ENCODE peak calls at places on chromosomes 12 and 14, in eight cellular contexts. X, O, Z, M, P, D, J and Y are unnamed samples.

GRCh38 chr14:30868736-30869135 is 5.6 kb upstream of the COCH start:
- DNase-seq in P (no peak), D (no peak), Z (no peak), M (no peak), J (no peak), O (no peak), X (no peak), Y (no peak)

GRCh38 chr12:108623577-108623976 is 10.1 kb downstream of the SELPLG start:
- DNase-seq in D (no peak), P (no peak), J (no peak), O (no peak), Z (no peak), X (no peak), M (no peak), Y (no peak)

GRCh38 chr12:60035835-60036234 is 440.0 kb downstream of the SLC16A7 start:
- DNase-seq in Z (no peak), X (no peak), O (peak; percentile 5), M (no peak), D (no peak), P (no peak), J (no peak), Y (no peak)

GRCh38 chr14:37116933-37117844 is 55.2 kb downstream of the SLC25A21 start:
- DNase-seq in P (no peak), X (no peak), O (peak; percentile 36), Z (no peak), J (no peak), D (no peak), M (no peak), Y (no peak)

GRCh38 chr14:65472189-65472588 is 59.7 kb downstream of the FUT8 start:
- DNase-seq in Z (no peak), X (no peak), J (no peak), O (no peak), D (no peak), M (no peak), P (no peak), Y (no peak)

GRCh38 chr12:47860279-47860841 is 40.7 kb upstream of the HDAC7 start:
- DNase-seq in X (no peak), O (no peak), J (no peak), Z (no peak), D (no peak), M (peak; percentile 66), P (no peak), Y (no peak)

GRCh38 chr14:105877645-105878044 is 351.3 kb downstream of the TMEM121 start:
- DNase-seq in D (no peak), O (no peak), J (no peak), M (no peak), P (no peak), Z (no peak), X (no peak), Y (no peak)

GRCh38 chr12:46103691-46104090 is 113.3 kb upstream of the SCAF11 start:
- DNase-seq in D (no peak), P (no peak), Z (no peak), O (no peak), M (no peak), J (no peak), X (no peak), Y (no peak)

GRCh38 chr12:38691164-38691563 is 214.2 kb downstream of the CPNE8 start:
- DNase-seq in M (no peak), D (no peak), Z (no peak), J (no peak), X (no peak), O (no peak), P (no peak), Y (no peak)

GRCh38 chr12:8508224-8508623 is 5.1 kb upstream of the CLEC4D start:
- DNase-seq in X (no peak), D (no peak), J (no peak), Z (no peak), M (no peak), P (no peak), O (no peak), Y (no peak)

GRCh38 chr12:57019983-57020719 is 3.8 kb upstream of the TAC3 start:
- DNase-seq in Z (no peak), M (no peak), O (no peak), P (no peak), J (no peak), X (no peak), D (no peak), Y (no peak)

GRCh38 chr14:103160321-103161053 is 37.2 kb downstream of the TNFAIP2 start:
- DNase-seq in Z (no peak), M (no peak), D (no peak), J (no peak), O (no peak), X (no peak), P (no peak), Y (no peak)

GRCh38 chr12:55019784-55020183 is at the start of gene NEUROD4:
- DNase-seq in P (no peak), D (no peak), X (no peak), M (peak; percentile 14), O (peak; percentile 29), J (peak; percentile 60), Z (no peak), Y (peak; percentile 48)

GRCh38 chr14:50954811-50955372 is 10.6 kb upstream of the PYGL start:
- DNase-seq in P (peak; percentile 75), J (no peak), M (no peak), X (no peak), D (no peak), Z (peak; percentile 56), O (peak; percentile 35), Y (no peak)